ENCODE peak calls at places on chromosomes 13 and 19, in nine cellular contexts. P is naive thymus-derived CD4-positive, alpha-beta T cell; U is stomach; H is transverse colon; R is tibial nerve; B is heart right ventricle; I is fibroblast of lung; V is OCI-LY7; G is CD8-positive, alpha-beta memory T cell. X is an unnamed sample. For H3K4me1, the result is how much of the 10 kb centered on the place peaks cover.

GRCh38 chr13:33227927-33228644 is 57.5 kb downstream of the STARD13 start:
- DNase-seq in G (no peak), P (no peak), H (no peak), V (no peak), B (no peak), R (no peak), I (no peak), U (no peak), X (no peak)

GRCh38 chr19:45630463-45630862 is 8.7 kb downstream of the EML2 start:
- DNase-seq in P (no peak), R (no peak), U (no peak), B (no peak), H (no peak), I (peak), V (no peak), G (no peak), X (no peak)

GRCh38 chr13:50842246-50842645 is 1.2 kb downstream of the DLEU7 start:
- DNase-seq in V (no peak), R (no peak), G (no peak), P (no peak), I (no peak), B (no peak), U (no peak), H (no peak), X (no peak)

GRCh38 chr13:89554801-89555200 is 1792.7 kb upstream of the MIR17HG start:
- DNase-seq in P (no peak), G (no peak), I (peak), H (no peak), R (no peak), V (no peak), B (no peak), U (no peak), X (no peak)

GRCh38 chr13:48404952-48405351 is 8.0 kb downstream of the LPAR6 start:
- DNase-seq in R (no peak), B (no peak), H (no peak), G (no peak), V (no peak), U (no peak), I (no peak), P (no peak), X (no peak)

GRCh38 chr13:80336335-80336734 is 4.6 kb downstream of the SPRY2 start:
- DNase-seq in R (no peak), H (no peak), G (no peak), P (no peak), I (peak), B (no peak), U (no peak), V (no peak), X (no peak)

GRCh38 chr19:51031880-51032225 is 2.9 kb downstream of the KLK12 start:
- DNase-seq in V (no peak), P (no peak), U (no peak), G (no peak), I (no peak), B (no peak), H (no peak), R (no peak), X (no peak)

GRCh38 chr13:48043789-48044503 is 6.4 kb downstream of the NUDT15 start:
- DNase-seq in I (peak), G (no peak), B (no peak), V (no peak), H (no peak), R (no peak), U (no peak), P (no peak), X (no peak)

GRCh38 chr19:50522881-50523280 is 9.2 kb upstream of the ASPDH start:
- DNase-seq in I (no peak), P (no peak), G (no peak), U (no peak), V (no peak), B (no peak), H (no peak), R (no peak), X (no peak)

GRCh38 chr13:34764246-34764645 is 177.8 kb upstream of the NBEA start:
- DNase-seq in P (no peak), U (no peak), G (no peak), H (no peak), R (no peak), V (no peak), B (no peak), I (peak), X (no peak)

GRCh38 chr19:50402544-50403301 is 16.0 kb upstream of the SPIB start:
- DNase-seq in G (no peak), R (no peak), H (no peak), B (no peak), U (no peak), V (no peak), I (no peak), P (no peak), X (no peak)

GRCh38 chr19:45766293-45766918 is 2.6 kb downstream of the SIX5 start:
- DNase-seq in U (no peak), H (no peak), G (no peak), R (no peak), V (no peak), I (no peak), B (no peak), P (no peak), X (peak)

GRCh38 chr19:41868989-41869300 is 8.1 kb upstream of the CD79A start:
- DNase-seq in I (no peak), P (no peak), G (no peak), U (no peak), B (no peak), R (no peak), H (no peak), V (no peak), X (peak)

GRCh38 chr13:103250071-103250470 is 183.9 kb upstream of the SLC10A2 start:
- DNase-seq in P (no peak), I (no peak), H (no peak), V (no peak), B (no peak), R (no peak), G (no peak), U (no peak), X (no peak)

GRCh38 chr19:8526345-8527062 is 12.5 kb upstream of the ZNF414 start:
- DNase-seq in H (peak), R (peak), V (no peak), B (peak), G (no peak), U (peak), P (no peak), I (peak), X (peak)

GRCh38 chr19:44690131-44690440 is 8.9 kb upstream of the CEACAM16 start:
- DNase-seq in R (no peak), I (no peak), H (no peak), G (no peak), B (no peak), V (no peak), P (no peak), U (no peak), X (no peak)

GRCh38 chr19:35509018-35509652 is 4.3 kb downstream of the DMKN start:
- DNase-seq in R (no peak), H (peak), V (no peak), G (no peak), U (peak), B (no peak), P (peak), I (no peak), X (peak)

GRCh38 chr13:76723551-76724232 is 162.5 kb downstream of the KCTD12 start:
- DNase-seq in B (peak), V (no peak), G (no peak), I (peak), H (peak), U (no peak), R (no peak), P (peak), X (no peak)

GRCh38 chr13:66644855-66645460 is 585.2 kb downstream of the PCDH9 start:
- DNase-seq in G (no peak), R (no peak), P (no peak), I (no peak), U (no peak), B (no peak), V (no peak), H (no peak), X (no peak)

GRCh38 chr19:35154535-35155406 is at the start of gene FXYD5:
- DNase-seq in G (peak), B (peak), R (no peak), I (peak), U (peak), H (peak), P (peak), V (peak), X (peak)

GRCh38 chr19:50663280-50663790 is 14.1 kb downstream of the C19orf81 start:
- DNase-seq in G (no peak), H (no peak), U (no peak), P (no peak), V (no peak), R (no peak), I (no peak), B (no peak), X (no peak)

GRCh38 chr13:33032037-33032625 is 15.9 kb downstream of the KL start:
- DNase-seq in P (no peak), R (no peak), U (no peak), B (peak), H (no peak), I (no peak), G (no peak), V (no peak), X (no peak)

GRCh38 chr19:6873708-6874431 is 13.5 kb upstream of the ADGRE1 start:
- DNase-seq in R (no peak), H (peak), U (no peak), P (no peak), I (no peak), G (no peak), B (no peak), V (no peak), X (no peak)

GRCh38 chr13:94249512-94249911 is 230.0 kb downstream of the DCT start:
- DNase-seq in G (no peak), B (no peak), U (no peak), I (peak), V (no peak), H (no peak), P (no peak), R (no peak), X (no peak)

GRCh38 chr19:49864890-49865289 is 2.5 kb downstream of the PNKP start:
- DNase-seq in P (no peak), U (no peak), H (no peak), I (no peak), R (no peak), G (no peak), B (no peak), V (no peak), X (no peak)

GRCh38 chr19:12801466-12802266 is at the start of the genes PRDX2 and THSD8:
- DNase-seq in R (peak), H (peak), V (peak), G (peak), U (peak), I (peak), B (peak), P (peak), X (peak)

GRCh38 chr19:3770136-3771032 is 1.6 kb downstream of the RAX2 start:
- DNase-seq in V (no peak), U (no peak), P (no peak), B (no peak), H (no peak), I (no peak), R (no peak), G (no peak), X (no peak)

GRCh38 chr19:8922591-8922990 is 87.6 kb downstream of the MUC16 start:
- DNase-seq in P (no peak), B (no peak), U (no peak), I (no peak), V (no peak), H (no peak), G (no peak), R (no peak), X (no peak)

GRCh38 chr13:26323127-26323526 is 69.2 kb downstream of the CDK8 start:
- DNase-seq in R (no peak), I (no peak), H (no peak), B (no peak), U (no peak), V (no peak), G (no peak), P (no peak), X (no peak)

GRCh38 chr19:52231154-52231565 is 38.2 kb upstream of the ZNF766 start:
- DNase-seq in U (no peak), H (no peak), V (no peak), B (no peak), I (peak), P (no peak), R (no peak), G (no peak), X (no peak)

GRCh38 chr19:10228925-10229324 is 2.2 kb downstream of the S1PR2 start:
- DNase-seq in B (peak), U (no peak), R (peak), I (peak), P (peak), H (no peak), V (peak), G (no peak), X (no peak)

DNA sequence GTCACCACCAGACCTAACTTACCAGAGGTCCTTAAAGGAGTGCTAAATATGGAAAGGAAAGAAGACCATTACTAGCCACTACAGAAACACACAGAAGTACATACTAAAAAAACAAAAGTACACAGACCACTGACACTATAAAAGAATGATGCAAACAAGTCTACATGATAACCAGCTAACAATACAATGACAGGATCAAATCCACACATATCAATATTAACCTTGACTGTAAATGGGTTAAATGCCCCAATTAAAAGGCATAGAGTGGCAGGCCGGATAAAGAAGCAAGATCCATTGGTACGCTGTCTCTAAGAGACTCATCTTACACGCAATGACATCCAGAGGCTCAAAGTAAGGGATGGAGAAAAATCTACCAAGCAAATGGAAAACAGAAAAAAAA is 47.2 kb downstream of the UBL3 start:
- DNase-seq in P (no peak), V (no peak), R (no peak), H (no peak), B (no peak), I (peak), U (no peak), G (no peak), X (no peak)
- H3K4me1 ChIP-seq in P (under half), V (under half), R (under half), H (under half), B (under half), I (under half), U (under half), G (under half), X (under half)

GRCh38 chr19:18286973-18287635 is 5.7 kb upstream of the JUND start:
- DNase-seq in U (no peak), V (no peak), P (no peak), I (no peak), R (no peak), H (no peak), B (no peak), G (no peak), X (no peak)

GRCh38 chr19:18283338-18283737 is 1.9 kb upstream of the JUND start:
- DNase-seq in B (no peak), U (no peak), V (no peak), R (no peak), I (no peak), G (no peak), P (no peak), H (no peak), X (no peak)

GRCh38 chr19:18282021-18282787 is 782 bp upstream of the JUND start:
- DNase-seq in H (no peak), G (no peak), B (no peak), V (peak), R (no peak), U (no peak), I (no peak), P (no peak), X (no peak)

GRCh38 chr19:18282788-18283141 is 1.3 kb upstream of the JUND start:
- DNase-seq in B (no peak), R (no peak), I (no peak), U (no peak), V (no peak), P (no peak), G (no peak), H (peak), X (peak)

DNA sequence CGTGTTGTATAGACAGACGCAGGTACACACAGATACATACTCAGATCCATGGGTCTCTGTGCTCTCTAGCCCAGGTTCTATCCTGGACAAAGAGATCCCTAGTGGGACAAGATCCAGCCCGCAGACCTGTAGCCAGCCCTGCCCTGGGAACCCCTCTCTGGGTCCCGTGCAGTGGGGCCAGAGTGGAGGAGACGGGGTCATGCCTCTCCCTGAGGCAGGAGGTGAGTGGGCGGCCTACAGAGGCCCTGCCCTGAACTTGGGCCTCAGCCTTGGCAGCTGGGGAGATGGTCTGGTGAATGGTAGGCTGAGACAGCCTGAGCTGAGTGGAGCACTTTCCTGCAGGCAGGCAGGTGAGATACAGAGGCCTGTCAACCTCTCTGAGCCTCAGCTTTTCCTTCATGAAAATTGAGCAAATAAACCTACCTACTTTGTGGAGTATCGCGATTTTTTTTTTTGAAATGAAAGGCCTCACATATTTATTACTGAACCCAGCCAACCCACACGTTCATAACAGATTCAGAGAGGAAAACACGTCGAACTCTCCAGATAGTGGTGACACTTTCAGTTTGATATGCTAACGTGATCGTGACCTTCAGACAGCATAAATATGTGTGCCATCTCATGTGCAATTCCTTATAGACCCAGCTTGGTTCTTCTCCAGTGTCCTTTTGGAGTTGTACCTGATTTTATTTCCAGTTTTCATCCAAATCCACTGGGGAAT is 3.4 kb upstream of the JUND start:
- DNase-seq in G (no peak), U (no peak), I (no peak), H (no peak), V (no peak), P (peak), R (no peak), B (no peak), X (no peak)
- H3K27ac ChIP-seq in G (peak), U (peak), I (no peak), H (peak), V (peak), P (peak), R (no peak), B (peak), X (no peak)

GRCh38 chr19:1410136-1410786 is 2.9 kb downstream of the DAZAP1 start:
- DNase-seq in V (no peak), B (no peak), H (no peak), R (no peak), G (no peak), I (peak), P (no peak), U (no peak), X (no peak)

GRCh38 chr19:1409204-1410005 is 2.0 kb downstream of the DAZAP1 start:
- DNase-seq in V (no peak), U (no peak), B (no peak), H (no peak), P (no peak), I (no peak), G (no peak), R (no peak), X (peak)

GRCh38 chr19:1412323-1412923 is 5.0 kb downstream of the DAZAP1 start:
- DNase-seq in P (no peak), B (no peak), R (no peak), U (no peak), I (no peak), G (no peak), V (no peak), H (no peak), X (no peak)

GRCh38 chr19:1411255-1412191 is 4.1 kb downstream of the DAZAP1 start:
- DNase-seq in R (no peak), U (no peak), V (no peak), P (no peak), H (peak), G (peak), B (peak), I (peak), X (no peak)

GRCh38 chr19:1410789-1411188 is 3.4 kb downstream of the DAZAP1 start:
- DNase-seq in G (no peak), R (no peak), B (no peak), P (no peak), V (no peak), U (no peak), I (no peak), H (no peak), X (no peak)
- H3K4me1 ChIP-seq in G (half or more), R (half or more), B (under half), P (under half), V (under half), U (half or more), I (under half), H (under half), X (half or more)

GRCh38 chr13:97278395-97279078 is 56.4 kb downstream of the MBNL2 start:
- DNase-seq in R (no peak), V (no peak), I (peak), P (no peak), G (no peak), B (no peak), H (no peak), U (no peak), X (no peak)

GRCh38 chr13:97275775-97276501 is 53.8 kb downstream of the MBNL2 start:
- DNase-seq in H (no peak), B (no peak), P (no peak), V (no peak), G (no peak), I (no peak), U (no peak), R (no peak), X (no peak)

GRCh38 chr13:97274782-97275252 is 52.7 kb downstream of the MBNL2 start:
- DNase-seq in P (no peak), G (no peak), V (no peak), B (no peak), R (no peak), H (no peak), I (peak), U (no peak), X (no peak)

GRCh38 chr13:97275265-97275664 is 53.1 kb downstream of the MBNL2 start:
- DNase-seq in B (peak), I (peak), P (no peak), V (no peak), H (no peak), G (no peak), R (no peak), U (no peak), X (no peak)

GRCh38 chr13:97276862-97277269 is 54.7 kb downstream of the MBNL2 start:
- DNase-seq in H (no peak), P (no peak), G (no peak), U (no peak), V (no peak), I (peak), B (no peak), R (no peak), X (no peak)
- H3K27ac ChIP-seq in H (peak), P (no peak), G (no peak), U (no peak), V (no peak), I (no peak), B (no peak), R (no peak), X (no peak)

GRCh38 chr13:97239943-97240788 is 18.0 kb downstream of the MBNL2 start:
- DNase-seq in U (no peak), I (no peak), P (no peak), B (no peak), G (no peak), H (no peak), R (no peak), V (no peak), X (no peak)
- H3K4me1 ChIP-seq in U (half or more), I (under half), P (under half), B (under half), G (under half), H (under half), R (half or more), V (under half), X (under half)

DNA sequence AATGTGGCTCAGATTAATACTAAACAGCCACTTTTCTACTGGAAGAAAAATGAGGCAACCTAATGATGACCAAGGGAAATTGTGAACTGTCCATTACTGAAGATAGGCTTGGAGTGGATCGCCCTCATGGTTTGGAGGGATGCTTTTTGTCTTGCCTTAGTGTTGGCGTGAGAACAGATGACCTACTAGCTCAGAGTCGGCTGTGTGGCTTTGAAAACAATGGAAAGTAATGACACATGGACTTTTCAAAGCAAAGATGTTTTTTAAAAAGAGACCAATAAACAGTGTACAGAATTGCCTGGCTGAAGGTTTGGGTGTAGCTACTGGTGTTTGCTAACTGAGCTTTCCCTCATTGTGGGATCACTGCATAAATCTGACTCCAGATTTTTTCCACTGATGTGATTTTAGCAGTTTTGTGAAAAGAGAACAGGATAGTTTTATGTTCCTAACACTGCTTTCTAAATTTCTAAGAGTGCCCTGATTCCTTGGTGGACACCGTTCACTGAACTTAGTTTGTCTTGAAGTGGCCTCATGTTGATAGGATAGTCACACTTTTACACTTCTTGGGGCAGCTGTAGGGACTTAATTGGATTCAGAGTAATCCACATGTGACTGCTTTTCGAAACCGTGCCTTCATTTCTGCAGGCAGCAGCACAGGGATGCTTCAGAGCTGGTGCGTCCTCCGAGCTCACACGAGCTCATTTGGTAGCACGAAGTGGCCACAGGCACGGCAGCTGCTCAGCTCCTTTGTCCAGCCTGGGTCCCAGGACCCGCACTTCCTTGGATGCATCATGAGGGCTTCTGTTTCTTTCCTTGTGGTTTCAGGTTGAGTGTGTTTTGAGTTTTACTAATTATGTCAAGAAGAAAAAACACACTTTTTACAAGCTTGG is 4.3 kb downstream of the CEBPG start:
- DNase-seq in R (no peak), P (no peak), B (no peak), I (peak), U (no peak), G (no peak), V (no peak), H (no peak), X (no peak)
- H3K27ac ChIP-seq in R (no peak), P (no peak), B (peak), I (no peak), U (no peak), G (no peak), V (no peak), H (peak), X (no peak)